ENCODE peak calls at places on chromosomes 2 and 18, in seven cellular contexts. W, H, J, Z, V, T and O are unnamed samples.
A peak's percentile ranks its signal among the peaks of the same experiment; 100 is the strongest.

GRCh38 chr18:58473071-58473470 is 155.8 kb downstream of the ALPK2 start:
- DNase-seq in W (no peak), H (no peak), J (no peak), Z (no peak), V (no peak), T (no peak), O (peak; percentile 29)

GRCh38 chr2:25844089-25844488 is 34.2 kb downstream of the ASXL2 start:
- DNase-seq in W (no peak), H (no peak), J (no peak), Z (no peak), V (no peak), T (peak; percentile 52), O (peak; percentile 65)

GRCh38 chr2:196113061-196113974 is 44.7 kb upstream of the DNAH7 start:
- DNase-seq in W (no peak), H (no peak), J (peak; percentile 24), Z (peak; percentile 31), V (peak; percentile 23), T (peak; percentile 75), O (peak; percentile 84)

GRCh38 chr2:63768051-63768450 is 73.6 kb upstream of the UGP2 start:
- DNase-seq in W (no peak), H (no peak), J (no peak), Z (no peak), V (no peak), T (no peak), O (no peak)

GRCh38 chr2:133475610-133476009 is 92.7 kb downstream of the NCKAP5 start:
- DNase-seq in W (no peak), H (no peak), J (no peak), Z (peak; percentile 13), V (no peak), T (no peak), O (peak; percentile 8)

GRCh38 chr2:84959045-84959493 is 11.9 kb upstream of the KCMF1 start:
- DNase-seq in W (no peak), H (no peak), J (no peak), Z (peak; percentile 78), V (peak; percentile 81), T (peak; percentile 85), O (peak; percentile 90)

GRCh38 chr18:58887613-58887963 is 22.9 kb downstream of the ZNF532 start:
- DNase-seq in W (no peak), H (no peak), J (no peak), Z (peak; percentile 35), V (no peak), T (peak; percentile 84), O (no peak)

GRCh38 chr18:47120428-47120827 is 29.9 kb downstream of the HDHD2 start:
- DNase-seq in W (no peak), H (no peak), J (no peak), Z (no peak), V (no peak), T (no peak), O (no peak)

GRCh38 chr18:13235326-13235937 is 16.9 kb downstream of the LDLRAD4 start:
- DNase-seq in W (no peak), H (no peak), J (no peak), Z (no peak), V (peak; percentile 47), T (no peak), O (no peak)

GRCh38 chr18:6920099-6920955 is 190.8 kb downstream of the ARHGAP28 start:
- DNase-seq in W (peak; percentile 80), H (peak; percentile 87), J (peak; percentile 58), Z (peak; percentile 93), V (peak; percentile 93), T (peak; percentile 53), O (peak; percentile 68)

GRCh38 chr2:133521146-133521745 is 47.0 kb downstream of the NCKAP5 start:
- DNase-seq in W (no peak), H (no peak), J (no peak), Z (no peak), V (no peak), T (peak; percentile 56), O (peak; percentile 18)

GRCh38 chr18:55547705-55548056 is 40.3 kb downstream of the TCF4 start:
- DNase-seq in W (no peak), H (no peak), J (no peak), Z (no peak), V (no peak), T (no peak), O (no peak)

GRCh38 chr18:55549474-55550104 is 38.4 kb downstream of the TCF4 start:
- DNase-seq in W (no peak), H (no peak), J (no peak), Z (no peak), V (peak; percentile 35), T (no peak), O (no peak)

GRCh38 chr18:55544028-55544427 is 44.0 kb downstream of the TCF4 start:
- DNase-seq in W (no peak), H (no peak), J (no peak), Z (no peak), V (no peak), T (no peak), O (no peak)

GRCh38 chr18:55543130-55543704 is 44.8 kb downstream of the TCF4 start:
- DNase-seq in W (no peak), H (no peak), J (no peak), Z (no peak), V (no peak), T (no peak), O (no peak)

DNA sequence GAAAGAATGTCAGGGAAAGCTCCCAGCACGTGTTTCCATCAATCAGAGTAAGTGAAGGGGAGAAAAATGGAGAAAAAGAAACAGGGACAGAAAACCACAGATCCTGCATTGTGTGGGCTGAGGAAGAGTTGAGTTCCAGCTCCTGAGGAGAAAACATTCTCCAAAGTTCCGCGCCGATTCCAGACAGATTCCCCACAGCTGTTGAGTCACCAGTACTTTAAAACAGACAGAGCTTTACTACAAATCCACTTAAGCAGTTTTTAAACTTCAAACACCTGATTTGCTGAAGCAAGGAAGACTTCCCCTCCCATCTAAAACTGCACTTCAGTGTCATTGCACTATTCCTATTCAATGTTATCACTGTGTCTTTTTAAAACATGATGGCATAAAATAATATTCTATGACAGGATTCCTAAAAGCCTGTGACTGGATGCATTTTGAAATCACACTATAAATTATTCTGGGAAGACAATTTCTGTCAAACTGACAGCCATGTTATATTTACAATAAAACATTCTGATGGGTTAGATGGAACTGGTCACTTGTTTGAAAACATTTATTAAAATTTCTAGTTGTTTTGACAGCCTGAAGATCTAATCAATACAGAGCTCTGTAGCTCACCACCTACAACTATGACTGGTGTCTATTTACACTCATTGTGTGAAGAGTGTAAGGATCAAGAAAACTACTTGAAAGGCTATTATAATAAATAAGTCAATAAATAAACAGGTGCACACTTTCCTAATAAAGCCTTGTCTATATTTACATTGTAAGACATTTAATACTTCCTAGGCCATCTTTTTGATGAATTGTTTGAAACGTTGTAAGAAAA is 40.9 kb downstream of the TCF4 start:
- DNase-seq in W (no peak), H (no peak), J (no peak), Z (no peak), V (no peak), T (peak; percentile 72), O (peak; percentile 82)
- H2AK5ac ChIP-seq in W (no peak overlapping the region), H (no peak overlapping the region), J (no peak overlapping the region), Z (no peak overlapping the region), V (no peak overlapping the region), T (no peak overlapping the region), O (no peak overlapping the region)

GRCh38 chr2:240713071-240713927 is 21.6 kb downstream of the AQP12A start:
- DNase-seq in W (no peak), H (no peak), J (no peak), Z (no peak), V (no peak), T (no peak), O (no peak)
- H2AK5ac ChIP-seq in W (no peak overlapping the region), H (no peak overlapping the region), J (no peak overlapping the region), Z (no peak overlapping the region), V (no peak overlapping the region), T (no peak overlapping the region), O (no peak overlapping the region)

GRCh38 chr18:31484461-31484860 is 13.5 kb upstream of the DSG2 start:
- DNase-seq in W (no peak), H (no peak), J (no peak), Z (no peak), V (no peak), T (no peak), O (no peak)

GRCh38 chr18:31478688-31479087 is 19.3 kb upstream of the DSG2 start:
- DNase-seq in W (no peak), H (no peak), J (no peak), Z (peak; percentile 43), V (no peak), T (no peak), O (no peak)

GRCh38 chr18:31486165-31486564 is 11.8 kb upstream of the DSG2 start:
- DNase-seq in W (no peak), H (no peak), J (no peak), Z (no peak), V (no peak), T (peak; percentile 91), O (no peak)

GRCh38 chr18:31487251-31488015 is 10.5 kb upstream of the DSG2 start:
- DNase-seq in W (no peak), H (no peak), J (no peak), Z (peak; percentile 84), V (no peak), T (peak; percentile 98), O (peak; percentile 88)

GRCh38 chr18:31482051-31482450 is 15.9 kb upstream of the DSG2 start:
- DNase-seq in W (no peak), H (no peak), J (no peak), Z (no peak), V (no peak), T (no peak), O (no peak)
- H2AK5ac ChIP-seq in W (no peak overlapping the region), H (no peak overlapping the region), J (no peak overlapping the region), Z (no peak overlapping the region), V (no peak overlapping the region), T (no peak overlapping the region), O (no peak overlapping the region)

GRCh38 chr2:54956392-54956722 is 93.9 kb downstream of the RTN4 start:
- DNase-seq in W (no peak), H (no peak), J (no peak), Z (no peak), V (peak; percentile 71), T (peak; percentile 86), O (peak; percentile 52)

GRCh38 chr2:54955674-54956391 is 94.4 kb downstream of the RTN4 start:
- DNase-seq in W (no peak), H (no peak), J (no peak), Z (no peak), V (no peak), T (no peak), O (no peak)

GRCh38 chr2:54955358-54955673 is 94.9 kb downstream of the RTN4 start:
- DNase-seq in W (no peak), H (no peak), J (no peak), Z (no peak), V (no peak), T (no peak), O (no peak)

GRCh38 chr2:54958717-54959371 is 91.4 kb downstream of the RTN4 start:
- DNase-seq in W (no peak), H (no peak), J (no peak), Z (no peak), V (no peak), T (no peak), O (no peak)

DNA sequence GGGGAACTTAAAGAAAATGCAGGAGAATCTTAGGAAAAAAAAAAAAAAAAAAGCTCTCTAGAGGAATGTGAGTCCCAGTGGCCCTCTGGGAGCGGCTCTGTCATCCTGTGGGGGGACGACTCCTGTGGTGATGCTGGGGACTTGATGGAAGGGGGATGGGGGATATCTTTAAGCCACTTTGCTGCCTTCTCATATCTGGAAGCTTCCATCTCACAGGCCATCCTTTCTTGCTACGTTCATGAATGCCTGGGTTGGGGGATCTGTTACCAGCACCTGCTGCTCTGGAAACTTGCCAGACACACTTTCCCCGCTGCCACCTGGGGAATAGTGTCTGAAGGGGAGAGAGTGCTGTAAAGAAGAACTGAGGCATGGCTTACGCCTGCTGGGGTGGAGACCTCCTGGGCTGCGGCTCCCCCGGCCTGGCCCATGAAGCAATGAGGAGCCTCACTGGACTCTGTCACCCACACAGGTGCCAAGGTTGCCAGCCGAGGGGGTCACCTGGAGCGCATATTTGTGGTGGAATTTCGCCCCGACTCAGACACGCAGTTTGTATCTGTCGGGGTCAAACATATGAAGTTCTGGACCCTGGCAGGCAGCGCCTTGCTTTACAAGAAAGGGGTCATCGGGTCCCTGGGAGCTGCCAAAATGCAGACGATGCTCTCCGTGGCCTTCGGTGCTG is 92.8 kb downstream of the RTN4 start:
- DNase-seq in W (no peak), H (no peak), J (no peak), Z (no peak), V (peak; percentile 84), T (no peak), O (no peak)
- H2AK5ac ChIP-seq in W (no peak overlapping the region), H (no peak overlapping the region), J (no peak overlapping the region), Z (no peak overlapping the region), V (no peak overlapping the region), T (no peak overlapping the region), O (peak overlapping the region; percentile 9)